ENCODE peak calls at places on chromosome 1, in four cellular contexts. P is tibial artery, S is heart left ventricle, Z is GM23248. N is an unnamed sample. For H3K9me3, the result is how much of the 10 kb centered on the place peaks cover.

GRCh38 chr1:114112775-114113174 is 40.9 kb downstream of the SYT6 start:
- DNase-seq in P (no peak), S (no peak), Z (no peak), N (no peak)

GRCh38 chr1:210722410-210723081 is 393.8 kb downstream of the HHAT start:
- DNase-seq in P (no peak), S (no peak), Z (no peak), N (no peak)

GRCh38 chr1:9319789-9320519 is 27.3 kb downstream of the SPSB1 start:
- DNase-seq in P (no peak), S (peak), Z (no peak), N (no peak)

GRCh38 chr1:204455063-204455830 is 39.4 kb downstream of the PIK3C2B start:
- DNase-seq in P (no peak), S (no peak), Z (no peak), N (no peak)

GRCh38 chr1:210516675-210517459 is 188.2 kb downstream of the HHAT start:
- DNase-seq in P (no peak), S (no peak), Z (no peak), N (no peak)

GRCh38 chr1:158328424-158328823 is 2.9 kb downstream of the CD1B start:
- DNase-seq in P (no peak), S (no peak), Z (no peak), N (no peak)

GRCh38 chr1:164695956-164696665 is 137.1 kb downstream of the PBX1 start:
- DNase-seq in P (no peak), S (no peak), Z (peak), N (no peak)

GRCh38 chr1:50605186-50605875 is 182.1 kb upstream of the DMRTA2 start:
- DNase-seq in P (no peak), S (no peak), Z (peak), N (no peak)

GRCh38 chr1:204438628-204439027 is 27.0 kb upstream of the PPP1R15B start:
- DNase-seq in P (peak), S (no peak), Z (peak), N (no peak)

GRCh38 chr1:186923434-186923833 is 94.7 kb downstream of the PLA2G4A start:
- DNase-seq in P (no peak), S (no peak), Z (peak), N (no peak)

GRCh38 chr1:196538473-196538872 is 69.8 kb downstream of the KCNT2 start:
- DNase-seq in P (no peak), S (no peak), Z (no peak), N (no peak)
- H3K9me3 ChIP-seq in P (under half), S (under half), Z (under half), N (under half)

GRCh38 chr1:152442291-152442690 is 28.2 kb upstream of the CRNN start:
- DNase-seq in P (no peak), S (no peak), Z (no peak), N (no peak)
- H3K9me3 ChIP-seq in P (under half), S (under half), Z (under half), N (under half)

DNA sequence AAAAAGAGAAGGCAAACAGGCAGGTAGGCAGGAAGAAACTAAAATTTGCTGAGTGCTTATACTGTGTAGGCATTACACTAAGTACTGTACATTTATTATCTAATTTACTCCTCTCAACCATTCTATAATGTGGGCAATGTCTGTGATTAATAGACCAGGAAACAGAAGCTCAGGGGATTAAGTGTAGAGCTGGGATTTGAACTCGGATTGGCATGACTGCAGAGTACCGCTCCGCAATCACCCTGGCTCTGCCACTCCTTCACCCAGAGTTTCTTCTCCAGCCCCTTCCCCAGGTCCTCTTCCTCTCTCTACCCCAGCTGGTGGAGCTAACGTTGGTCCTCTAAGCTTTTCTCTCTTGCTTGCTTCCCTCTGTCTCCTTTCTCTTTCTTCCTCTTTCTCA is 11.5 kb upstream of the S100A2 start:
- DNase-seq in P (peak), S (no peak), Z (no peak), N (no peak)
- H3K9me3 ChIP-seq in P (under half), S (under half), Z (under half), N (under half)

DNA sequence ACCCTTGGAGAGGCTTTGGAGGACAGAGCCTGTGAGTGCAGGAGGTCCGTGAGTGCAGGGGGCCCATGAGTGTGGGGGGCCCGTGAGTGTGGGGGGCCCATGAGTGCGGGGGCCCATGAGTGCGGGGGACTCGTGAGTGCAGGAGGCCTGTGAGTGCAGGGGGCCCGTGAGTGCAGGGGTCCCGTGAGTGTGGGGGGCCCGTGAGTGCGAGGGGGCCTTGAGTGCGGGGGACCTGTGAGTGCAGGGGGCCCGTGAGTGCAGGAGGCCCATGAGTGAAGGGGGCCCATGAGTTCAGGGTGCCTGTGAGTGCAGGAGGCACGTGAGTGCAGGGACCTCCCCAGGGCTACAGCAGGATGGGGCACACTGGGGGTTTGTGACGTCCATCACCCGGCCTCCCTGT is 108.3 kb upstream of the TTC34 start:
- DNase-seq in P (no peak), S (no peak), Z (no peak), N (no peak)
- H3K9me3 ChIP-seq in P (under half), S (under half), Z (under half), N (under half)

GRCh38 chr1:2946291-2946690 is 75.0 kb upstream of the ACTRT2 start:
- DNase-seq in P (peak), S (peak), Z (no peak), N (no peak)

GRCh38 chr1:2943686-2944260 is 77.5 kb upstream of the ACTRT2 start:
- DNase-seq in P (peak), S (peak), Z (no peak), N (no peak)

GRCh38 chr1:2945821-2946231 is 75.4 kb upstream of the ACTRT2 start:
- DNase-seq in P (peak), S (peak), Z (no peak), N (no peak)

GRCh38 chr1:2942410-2942809 is 78.9 kb upstream of the ACTRT2 start:
- DNase-seq in P (peak), S (peak), Z (no peak), N (no peak)

GRCh38 chr1:2944705-2945104 is 76.6 kb upstream of the ACTRT2 start:
- DNase-seq in P (no peak), S (no peak), Z (no peak), N (no peak)
- H3K9me3 ChIP-seq in P (under half), S (under half), Z (under half), N (under half)

GRCh38 chr1:2973661-2974593 is 47.3 kb upstream of the ACTRT2 start:
- DNase-seq in P (peak), S (peak), Z (no peak), N (no peak)

GRCh38 chr1:2974701-2975301 is 46.5 kb upstream of the ACTRT2 start:
- DNase-seq in P (peak), S (peak), Z (no peak), N (no peak)

GRCh38 chr1:2971609-2972008 is 49.7 kb upstream of the ACTRT2 start:
- DNase-seq in P (peak), S (peak), Z (no peak), N (no peak)

GRCh38 chr1:2972011-2972878 is 49.0 kb upstream of the ACTRT2 start:
- DNase-seq in P (peak), S (peak), Z (no peak), N (no peak)

DNA sequence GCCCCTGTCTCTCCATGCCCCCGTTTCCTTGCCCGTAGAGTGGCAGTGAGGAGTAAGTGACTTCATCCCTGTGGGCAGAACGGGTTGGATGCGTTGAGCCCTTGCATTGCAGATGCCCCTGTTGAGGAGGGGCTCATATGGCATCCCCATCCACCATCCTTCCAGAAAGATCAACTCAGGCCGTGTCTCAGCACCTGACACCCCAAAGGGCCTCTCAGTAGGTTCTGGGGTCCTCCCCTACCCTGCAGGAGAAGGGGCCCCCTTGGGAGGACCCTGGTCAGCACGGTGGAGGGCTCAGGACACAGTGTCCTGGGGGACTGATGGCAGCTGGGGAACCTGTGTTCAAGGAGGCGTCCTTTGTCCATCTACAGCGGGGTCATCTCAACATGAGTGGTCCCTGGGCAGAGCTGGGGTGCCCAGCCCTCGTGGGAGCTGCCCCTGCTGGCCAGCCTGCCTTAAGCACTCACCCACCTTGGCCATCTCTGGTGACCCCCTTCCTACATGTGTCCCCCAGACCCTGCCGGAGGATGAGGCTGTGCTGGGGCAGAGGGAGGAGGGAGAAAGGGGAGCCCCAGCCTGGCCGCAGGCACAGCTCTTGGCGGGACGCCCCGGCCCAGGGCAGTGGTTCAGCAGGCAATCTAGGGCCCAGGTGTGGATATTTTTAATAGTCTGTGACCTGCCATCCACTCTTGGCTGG is 48.2 kb upstream of the ACTRT2 start:
- DNase-seq in P (peak), S (peak), Z (no peak), N (no peak)
- H3K9me3 ChIP-seq in P (under half), S (under half), Z (under half), N (under half)

DNA sequence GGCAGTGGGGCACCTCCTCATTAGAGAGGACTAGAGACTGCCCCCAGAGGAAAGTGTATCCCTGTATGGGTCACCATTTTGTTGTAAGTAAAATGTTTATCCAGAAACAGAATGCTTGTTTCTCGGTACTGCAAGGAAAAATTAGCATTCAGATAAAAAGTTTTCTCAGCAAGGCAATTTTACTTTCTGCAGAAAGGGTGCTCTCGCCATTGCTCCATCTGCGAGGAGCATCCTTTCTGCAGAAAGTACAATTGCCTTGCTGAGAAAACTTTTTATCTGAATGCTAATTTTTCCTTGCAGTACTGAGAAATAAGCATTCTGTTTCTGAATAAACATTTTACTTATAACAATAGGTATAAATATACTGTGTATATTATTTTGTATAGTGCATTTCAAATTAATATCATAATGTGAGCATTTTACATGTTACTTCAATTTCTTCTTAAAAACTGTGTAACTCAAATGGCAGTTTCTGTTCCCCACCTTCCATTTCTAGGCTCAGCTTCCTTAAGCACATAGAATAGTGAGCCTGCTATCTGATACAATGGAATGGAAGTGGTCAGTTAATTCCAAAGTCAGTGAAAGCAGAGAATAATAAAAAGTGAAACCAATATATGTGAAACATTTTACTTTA is 76.5 kb upstream of the DESI2 start:
- DNase-seq in P (no peak), S (no peak), Z (peak), N (no peak)
- H3K9me3 ChIP-seq in P (half or more), S (under half), Z (under half), N (under half)